ENCODE peak calls at places on chromosome 6, in six cellular contexts. B, F, M, L, S and A are unnamed samples.

GRCh38 chr6:150745896-150746295 is 119.6 kb upstream of the MTHFD1L start:
- DNase-seq in B (no peak), F (no peak), M (no peak), L (peak), S (no peak), A (no peak)

GRCh38 chr6:45965787-45966186 is 49.9 kb downstream of the CLIC5 start:
- DNase-seq in B (no peak), F (no peak), M (no peak), L (no peak), S (no peak), A (no peak)

GRCh38 chr6:75206338-75207210 is 721 bp upstream of the COL12A1 start:
- DNase-seq in B (no peak), F (no peak), M (no peak), L (peak), S (no peak), A (no peak)

GRCh38 chr6:138404666-138405337 is 779 bp downstream of the HEBP2 start:
- DNase-seq in B (peak), F (no peak), M (peak), L (peak), S (no peak), A (no peak)

GRCh38 chr6:45969026-45969425 is 46.6 kb downstream of the CLIC5 start:
- DNase-seq in B (no peak), F (no peak), M (peak), L (no peak), S (no peak), A (no peak)

GRCh38 chr6:134058622-134059366 is 6.4 kb upstream of the SLC2A12 start:
- DNase-seq in B (no peak), F (no peak), M (no peak), L (peak), S (no peak), A (no peak)

GRCh38 chr6:105810105-105810921 is 275.8 kb upstream of the PRDM1 start:
- DNase-seq in B (peak), F (peak), M (peak), L (peak), S (peak), A (no peak)

GRCh38 chr6:149079911-149080501 is 237.5 kb upstream of the TAB2 start:
- DNase-seq in B (no peak), F (no peak), M (no peak), L (peak), S (peak), A (no peak)

GRCh38 chr6:17202526-17202925 is 78.6 kb upstream of the RBM24 start:
- DNase-seq in B (no peak), F (no peak), M (peak), L (no peak), S (no peak), A (peak)

GRCh38 chr6:148491638-148492210 is 149.1 kb downstream of the SASH1 start:
- DNase-seq in B (no peak), F (no peak), M (no peak), L (no peak), S (no peak), A (no peak)

GRCh38 chr6:132907915-132908314 is 93.5 kb downstream of the RPS12 start:
- DNase-seq in B (no peak), F (peak), M (no peak), L (no peak), S (no peak), A (no peak)

GRCh38 chr6:13466304-13467215 is 20.8 kb downstream of the GFOD1 start:
- DNase-seq in B (no peak), F (peak), M (no peak), L (no peak), S (no peak), A (peak)

GRCh38 chr6:104606361-104606760 is 253.4 kb downstream of the HACE1 start:
- DNase-seq in B (no peak), F (no peak), M (no peak), L (no peak), S (no peak), A (no peak)

GRCh38 chr6:169320013-169320412 is 66.4 kb upstream of the THBS2 start:
- DNase-seq in B (no peak), F (no peak), M (no peak), L (no peak), S (no peak), A (no peak)

GRCh38 chr6:155171109-155171746 is 92.6 kb upstream of the CLDN20 start:
- DNase-seq in B (no peak), F (peak), M (no peak), L (no peak), S (peak), A (no peak)

GRCh38 chr6:6795396-6795795 is 206.9 kb downstream of the LY86 start:
- DNase-seq in B (no peak), F (no peak), M (no peak), L (no peak), S (no peak), A (no peak)

GRCh38 chr6:53615633-53616449 is 49.7 kb downstream of the KLHL31 start:
- DNase-seq in B (no peak), F (peak), M (peak), L (no peak), S (no peak), A (no peak)

GRCh38 chr6:4413073-4413472 is 277.7 kb upstream of the ECI2 start:
- DNase-seq in B (no peak), F (no peak), M (no peak), L (no peak), S (no peak), A (no peak)

GRCh38 chr6:6758915-6759654 is 170.6 kb downstream of the LY86 start:
- DNase-seq in B (no peak), F (peak), M (peak), L (no peak), S (peak), A (no peak)

GRCh38 chr6:85396159-85396808 is 53.6 kb upstream of the NT5E start:
- DNase-seq in B (no peak), F (no peak), M (no peak), L (no peak), S (no peak), A (no peak)

GRCh38 chr6:2155206-2155605 is 90.2 kb downstream of the GMDS start:
- DNase-seq in B (no peak), F (no peak), M (no peak), L (no peak), S (no peak), A (no peak)

GRCh38 chr6:153125032-153125431 is 6.0 kb downstream of the RGS17 start:
- DNase-seq in B (no peak), F (no peak), M (no peak), L (no peak), S (no peak), A (no peak)

GRCh38 chr6:74953708-74954107 is 252.1 kb downstream of the COL12A1 start:
- DNase-seq in B (no peak), F (no peak), M (no peak), L (no peak), S (no peak), A (no peak)

GRCh38 chr6:143337201-143337949 is 113.1 kb downstream of the ADAT2 start:
- DNase-seq in B (peak), F (peak), M (peak), L (peak), S (peak), A (no peak)

GRCh38 chr6:148251286-148251685 is 91.4 kb upstream of the SASH1 start:
- DNase-seq in B (no peak), F (no peak), M (no peak), L (no peak), S (peak), A (peak)

GRCh38 chr6:32785781-32786533 is 22.6 kb upstream of the HLA-DQB2 start:
- DNase-seq in B (no peak), F (peak), M (peak), L (no peak), S (peak), A (peak)

GRCh38 chr6:137494967-137495595 is 887 bp upstream of the OLIG3 start:
- DNase-seq in B (no peak), F (no peak), M (no peak), L (no peak), S (no peak), A (no peak)

GRCh38 chr6:71410681-71411080 is 122.1 kb downstream of the OGFRL1 start:
- DNase-seq in B (no peak), F (no peak), M (no peak), L (no peak), S (no peak), A (no peak)

DNA sequence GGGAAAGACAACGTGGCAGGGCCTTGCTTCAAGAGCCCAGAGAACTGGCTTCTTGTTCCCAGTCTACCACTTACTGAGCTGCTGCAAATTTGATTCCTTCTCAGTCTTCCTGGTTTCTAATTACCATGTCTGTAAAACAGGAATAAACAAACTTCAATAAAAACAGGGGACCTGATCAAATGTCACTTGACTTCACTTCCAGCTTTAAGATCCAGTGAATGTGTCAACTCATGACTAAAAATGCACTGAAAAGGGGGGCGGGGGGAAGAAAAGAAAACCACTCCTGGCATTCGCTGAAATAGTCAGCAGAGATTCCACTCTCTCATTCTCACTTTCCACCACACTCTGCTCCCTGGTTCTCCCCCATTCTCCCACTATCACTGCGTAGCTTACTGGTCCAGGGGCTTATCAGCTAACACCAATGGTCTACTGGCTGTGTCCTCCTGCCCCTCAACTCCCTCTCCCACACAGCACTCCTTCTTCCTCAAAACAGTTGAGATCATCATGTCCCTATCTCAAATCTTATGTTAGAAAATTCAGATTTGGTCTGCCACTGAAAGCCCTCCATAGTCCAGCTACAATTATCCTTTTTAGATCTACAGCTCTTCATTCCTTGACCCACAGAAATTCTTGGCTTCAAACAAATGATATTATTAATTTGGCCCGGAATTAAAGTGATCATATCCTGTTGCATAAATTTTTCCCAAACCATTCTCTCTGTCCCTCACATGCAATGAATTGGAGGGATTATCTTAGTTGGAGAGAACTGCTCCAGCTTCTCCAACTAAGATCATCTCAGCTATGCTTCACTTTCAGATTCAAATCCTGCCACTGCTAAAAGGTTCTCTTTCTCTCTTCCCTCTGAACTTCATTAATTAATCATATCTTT is 494.4 kb upstream of the MARCKS start:
- DNase-seq in B (no peak), F (no peak), M (no peak), L (no peak), S (no peak), A (no peak)
- H3K4me3 ChIP-seq in B (no peak), F (no peak), M (no peak), L (no peak), S (no peak), A (no peak)

GRCh38 chr6:116217069-116217468 is 36.8 kb downstream of the TSPYL4 start:
- DNase-seq in B (no peak), F (peak), M (no peak), L (no peak), S (peak), A (no peak)
- TF ChIP-seq CTCF in B (peak), F (peak), M (peak), L (peak), S (peak), A (peak)

GRCh38 chr6:90167514-90168379 is 128.9 kb downstream of the BACH2 start:
- DNase-seq in B (no peak), F (no peak), M (no peak), L (no peak), S (no peak), A (peak)
- H3K4me3 ChIP-seq in B (no peak), F (no peak), M (no peak), L (no peak), S (no peak), A (no peak)

DNA sequence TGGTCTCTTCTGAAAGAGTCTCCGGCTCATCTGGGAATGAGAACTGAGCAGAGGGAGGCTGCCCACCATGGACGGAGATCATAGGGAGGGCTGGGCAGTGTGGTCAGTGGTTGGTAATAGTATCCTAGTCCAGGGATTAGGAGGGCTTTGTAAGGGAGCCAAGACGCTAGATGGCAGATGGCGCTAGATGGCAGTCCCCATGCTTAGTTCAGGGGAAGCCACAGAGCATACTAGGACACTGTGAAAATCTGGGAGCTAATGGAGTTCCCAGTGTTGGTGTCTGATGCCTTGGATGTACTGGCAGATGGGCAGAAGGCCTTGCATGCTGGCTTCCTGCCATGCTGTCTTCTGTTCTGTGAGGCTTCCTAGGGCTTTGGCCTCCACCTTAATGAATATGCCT is 21.7 kb upstream of the DAAM2 start:
- DNase-seq in B (no peak), F (no peak), M (no peak), L (no peak), S (no peak), A (no peak)
- TF ChIP-seq CTCF in B (no peak), F (no peak), M (no peak), L (no peak), S (no peak), A (no peak)

GRCh38 chr6:29886686-29887085 is 55.6 kb upstream of the HLA-A start:
- DNase-seq in B (no peak), F (no peak), M (no peak), L (no peak), S (no peak), A (no peak)
- H3K4me3 ChIP-seq in B (peak), F (peak), M (peak), L (peak), S (no peak), A (no peak)

DNA sequence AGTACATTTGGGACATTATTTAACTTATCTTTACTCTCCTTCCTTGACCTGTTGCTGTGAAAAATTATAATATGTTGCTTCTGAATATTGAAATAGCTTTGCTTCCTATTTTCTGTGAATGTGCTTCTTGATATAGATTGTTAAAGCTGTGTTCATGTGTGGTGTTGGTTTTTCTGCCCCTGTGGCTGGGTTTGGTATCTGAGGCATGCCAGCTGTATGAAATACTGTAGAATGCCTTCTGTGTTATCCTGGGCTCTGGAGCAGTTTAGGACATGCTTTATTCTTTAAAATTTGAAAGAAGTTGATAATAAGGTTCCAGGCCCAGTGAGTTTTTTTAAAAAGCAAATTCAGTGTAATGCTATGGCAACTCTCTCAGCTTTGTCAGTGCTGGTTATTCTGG is 71.7 kb downstream of the HIVEP1 start:
- DNase-seq in B (no peak), F (no peak), M (no peak), L (no peak), S (no peak), A (no peak)
- TF ChIP-seq CTCF in B (no peak), F (no peak), M (no peak), L (no peak), S (no peak), A (no peak)